ENCODE peak calls at places on chromosome 5, in five cellular contexts. F is right lobe of liver, V is nephron progenitor cell, P is neural progenitor cell, B is GM12878. I is an unnamed sample.

GRCh38 chr5:172881691-172882370 is 47.8 kb downstream of the ERGIC1 start:
- DNase-seq in F (no peak), V (no peak), P (no peak), B (peak), I (no peak)

GRCh38 chr5:135869151-135869737 is 26.4 kb downstream of the IL9 start:
- DNase-seq in F (no peak), V (no peak), P (no peak), B (no peak), I (no peak)

GRCh38 chr5:124655943-124656459 is 90.4 kb downstream of the ZNF608 start:
- DNase-seq in F (no peak), V (no peak), P (no peak), B (no peak), I (no peak)

GRCh38 chr5:67334383-67334782 is 137.8 kb upstream of the CD180 start:
- DNase-seq in F (no peak), V (no peak), P (no peak), B (no peak), I (no peak)

GRCh38 chr5:66807743-66808142 is 211.6 kb downstream of the MAST4 start:
- DNase-seq in F (no peak), V (no peak), P (peak), B (no peak), I (peak)

GRCh38 chr5:109404428-109404960 is 5.3 kb downstream of the PJA2 start:
- DNase-seq in F (no peak), V (no peak), P (no peak), B (no peak), I (no peak)

GRCh38 chr5:65695162-65695755 is 26.6 kb downstream of the SGTB start:
- DNase-seq in F (no peak), V (no peak), P (no peak), B (peak), I (peak)

GRCh38 chr5:147578228-147579024 is 68.6 kb upstream of the DPYSL3 start:
- DNase-seq in F (no peak), V (peak), P (peak), B (no peak), I (peak)

GRCh38 chr5:73393606-73394489 is 54.7 kb downstream of the FOXD1 start:
- DNase-seq in F (no peak), V (no peak), P (no peak), B (no peak), I (no peak)

I was measured in retina.